ENCODE peak calls at places on chromosomes 11 and 22, in five cellular contexts. L is neural crest cell, N is HFF-Myc, G is RWPE1, H is dorsolateral prefrontal cortex. X is an unnamed sample.

GRCh38 chr11:15918212-15918611 is 438.1 kb downstream of the SOX6 start:
- DNase-seq in L (no peak), N (no peak), G (no peak), H (no peak), X (no peak)

GRCh38 chr11:102724904-102725515 is at the start of gene MMP8:
- DNase-seq in L (no peak), N (no peak), G (no peak), H (no peak), X (no peak)

GRCh38 chr11:96015911-96016565 is 92.1 kb upstream of the MTMR2 start:
- DNase-seq in L (no peak), N (no peak), G (no peak), H (no peak), X (no peak)

GRCh38 chr11:61718613-61719302 is 33.7 kb upstream of the MYRF start:
- DNase-seq in L (peak; percentile 65), N (peak; percentile 38), G (no peak), H (no peak), X (peak; percentile 27)

GRCh38 chr11:76768091-76769047 is 14.8 kb upstream of the TSKU start:
- DNase-seq in L (no peak), N (no peak), G (no peak), H (no peak), X (no peak)

GRCh38 chr11:57311109-57311936 is 13.4 kb downstream of the TNKS1BP1 start:
- DNase-seq in L (no peak), N (peak; percentile 92), G (peak; percentile 98), H (peak; percentile 36), X (peak; percentile 96)

GRCh38 chr22:30605449-30606110 is 1.4 kb upstream of the TCN2 start:
- DNase-seq in L (peak; percentile 48), N (no peak), G (peak; percentile 24), H (peak; percentile 42), X (no peak)

GRCh38 chr11:66183581-66184048 is 84.8 kb upstream of the RAB1B start:
- DNase-seq in L (no peak), N (no peak), G (no peak), H (no peak), X (no peak)

GRCh38 chr11:74004694-74005615 is 3.9 kb downstream of the UCP3 start:
- DNase-seq in L (no peak), N (no peak), G (no peak), H (no peak), X (no peak)

GRCh38 chr22:16957781-16958180 is 50.2 kb downstream of the GAB4 start:
- DNase-seq in L (no peak), N (no peak), G (no peak), H (no peak), X (no peak)

GRCh38 chr11:109784536-109784935 is 308.7 kb upstream of the ZC3H12C start:
- DNase-seq in L (no peak), N (no peak), G (no peak), H (no peak), X (no peak)

GRCh38 chr11:73342633-73343032 is 33.6 kb upstream of the RELT start:
- DNase-seq in L (peak; percentile 28), N (no peak), G (no peak), H (no peak), X (no peak)

GRCh38 chr11:68763181-68763721 is 11.9 kb upstream of the TESMIN start:
- DNase-seq in L (no peak), N (no peak), G (no peak), H (no peak), X (no peak)

GRCh38 chr22:37330200-37331033 is 48.1 kb downstream of the CYTH4 start:
- DNase-seq in L (peak; percentile 81), N (peak; percentile 74), G (peak; percentile 36), H (peak; percentile 74), X (no peak)

GRCh38 chr11:70834277-70834940 is 418.0 kb downstream of the SHANK2 start:
- DNase-seq in L (no peak), N (no peak), G (no peak), H (no peak), X (no peak)

GRCh38 chr11:66543263-66544107 is 2.4 kb downstream of the ZDHHC24 start:
- DNase-seq in L (peak; percentile 36), N (peak; percentile 27), G (no peak), H (peak; percentile 30), X (no peak)

GRCh38 chr11:3879967-3880542 is 24.6 kb downstream of the STIM1 start:
- DNase-seq in L (no peak), N (no peak), G (no peak), H (no peak), X (no peak)

GRCh38 chr22:45977003-45977395 is at the start of gene WNT7B:
- DNase-seq in L (no peak), N (no peak), G (peak; percentile 63), H (no peak), X (no peak)

GRCh38 chr11:3709977-3710376 is 38.8 kb upstream of the CHRNA10 start:
- DNase-seq in L (no peak), N (no peak), G (no peak), H (no peak), X (no peak)

GRCh38 chr11:73416711-73417265 is 40.6 kb downstream of the RELT start:
- DNase-seq in L (no peak), N (no peak), G (no peak), H (no peak), X (no peak)

GRCh38 chr22:49921508-49922278 is 3.3 kb downstream of the CRELD2 start:
- DNase-seq in L (no peak), N (no peak), G (no peak), H (no peak), X (no peak)

GRCh38 chr22:20405291-20405930 is 11.5 kb downstream of the ZNF74 start:
- DNase-seq in L (no peak), N (no peak), G (no peak), H (no peak), X (no peak)

GRCh38 chr11:102495161-102496042 is 35.1 kb downstream of the MMP7 start:
- DNase-seq in L (peak; percentile 49), N (peak; percentile 65), G (peak; percentile 66), H (no peak), X (peak; percentile 74)

GRCh38 chr22:39174498-39175120 is 22.1 kb upstream of the CBX7 start:
- DNase-seq in L (peak; percentile 97), N (peak; percentile 84), G (peak; percentile 76), H (no peak), X (no peak)

GRCh38 chr11:6194065-6194581 is 4.9 kb upstream of the OR52W1 start:
- DNase-seq in L (no peak), N (no peak), G (no peak), H (no peak), X (no peak)

GRCh38 chr22:25111579-25112517 is 87.8 kb upstream of the CRYBB3 start:
- DNase-seq in L (no peak), N (no peak), G (no peak), H (no peak), X (no peak)

GRCh38 chr11:128890543-128891409 is at the start of gene KCNJ5:
- DNase-seq in L (peak; percentile 43), N (no peak), G (peak; percentile 34), H (no peak), X (no peak)

GRCh38 chr11:128342511-128343133 is 244.7 kb downstream of the ETS1 start:
- DNase-seq in L (no peak), N (peak; percentile 76), G (peak; percentile 63), H (no peak), X (no peak)

GRCh38 chr11:46353706-46354105 is 6.4 kb downstream of the DGKZ start:
- DNase-seq in L (no peak), N (no peak), G (no peak), H (no peak), X (no peak)

GRCh38 chr11:9765320-9766101 is 101.6 kb downstream of the SWAP70 start:
- DNase-seq in L (no peak), N (peak; percentile 89), G (no peak), H (no peak), X (no peak)

GRCh38 chr11:26149585-26149984 is 182.3 kb upstream of the ANO3 start:
- DNase-seq in L (no peak), N (no peak), G (no peak), H (no peak), X (no peak)

GRCh38 chr11:35683728-35684339 is 21.3 kb downstream of the TRIM44 start:
- DNase-seq in L (no peak), N (no peak), G (no peak), H (no peak), X (no peak)

GRCh38 chr11:129723146-129723963 is 92.3 kb upstream of the TMEM45B start:
- DNase-seq in L (no peak), N (no peak), G (no peak), H (no peak), X (no peak)

GRCh38 chr11:99693941-99694492 is 673.3 kb downstream of the CNTN5 start:
- DNase-seq in L (no peak), N (no peak), G (peak; percentile 60), H (no peak), X (no peak)

GRCh38 chr22:25130462-25130861 is 69.2 kb upstream of the CRYBB3 start:
- DNase-seq in L (no peak), N (no peak), G (no peak), H (no peak), X (no peak)

GRCh38 chr22:40894417-40894816 is 32.5 kb upstream of the DNAJB7 start:
- DNase-seq in L (no peak), N (no peak), G (no peak), H (no peak), X (no peak)

GRCh38 chr11:126147268-126148111 is 64.0 kb downstream of the RPUSD4 start:
- DNase-seq in L (no peak), N (no peak), G (no peak), H (no peak), X (no peak)

GRCh38 chr22:28333106-28333505 is 346.5 kb downstream of the TTC28 start:
- DNase-seq in L (no peak), N (no peak), G (no peak), H (no peak), X (no peak)
- TF ChIP-seq CTCF in L (no peak), N (no peak), G (no peak), H (no peak), X (no peak)

DNA sequence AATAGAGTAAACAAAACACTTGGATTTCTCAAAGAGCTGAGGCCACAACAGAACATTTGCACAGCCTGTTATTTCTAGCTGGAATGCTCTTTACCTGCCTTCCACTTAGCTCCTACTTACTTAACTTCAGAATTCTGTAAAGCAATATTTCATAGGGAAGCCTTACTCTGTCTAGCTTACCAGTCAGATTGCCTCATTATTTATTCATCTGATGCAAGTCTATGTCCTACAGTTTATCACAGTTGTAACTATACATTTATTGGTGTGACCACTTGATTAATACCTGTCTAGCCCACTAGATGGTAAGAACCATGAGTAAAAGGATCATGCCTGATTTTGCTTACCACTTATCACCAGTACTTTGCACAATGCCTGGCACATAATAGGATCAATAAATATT is 56.1 kb upstream of the ME3 start:
- DNase-seq in L (no peak), N (no peak), G (no peak), H (no peak), X (no peak)
- TF ChIP-seq CTCF in L (no peak), N (no peak), G (no peak), H (no peak), X (no peak)

GRCh38 chr11:32297629-32298028 is 137.7 kb downstream of the WT1 start:
- DNase-seq in L (no peak), N (peak; percentile 27), G (peak; percentile 54), H (peak; percentile 47), X (no peak)
- TF ChIP-seq CTCF in L (peak; percentile 57), N (no peak), G (peak; percentile 38), H (peak; percentile 52), X (peak; percentile 16)

GRCh38 chr11:7657306-7658025 is 15.8 kb downstream of the CYB5R2 start:
- DNase-seq in L (no peak), N (no peak), G (peak; percentile 60), H (peak; percentile 74), X (peak; percentile 60)
- TF ChIP-seq CTCF in L (peak; percentile 67), N (peak; percentile 59), G (peak; percentile 37), H (peak; percentile 63), X (peak; percentile 71)

X was measured in AG09319.